ENCODE peak calls at places on chromosomes 3 and 15, in eight cellular contexts. P is AG09319, N is right lobe of liver, H is A549, W is choroid plexus epithelial cell, C is brain microvascular endothelial cell, Y is MM.1S, D is WERI-Rb-1. K is an unnamed sample.

GRCh38 chr15:25543156-25543555 is 104.3 kb upstream of the UBE3A start:
- DNase-seq in Y (no peak), D (no peak), W (peak), P (no peak), N (no peak), H (no peak), C (no peak), K (no peak)

GRCh38 chr3:123159926-123160635 is 41.7 kb upstream of the SEC22A start:
- DNase-seq in H (no peak), P (no peak), Y (no peak), W (peak), D (no peak), N (no peak), C (peak), K (no peak)

GRCh38 chr3:64220161-64220560 is 5.1 kb downstream of the PRICKLE2 start:
- DNase-seq in Y (no peak), C (no peak), N (no peak), D (no peak), P (no peak), H (no peak), W (peak), K (no peak)

GRCh38 chr15:53910236-53910849 is 67.9 kb upstream of the UNC13C start:
- DNase-seq in H (no peak), N (no peak), W (no peak), P (no peak), D (no peak), Y (no peak), C (no peak), K (no peak)

GRCh38 chr3:2156244-2156847 is 57.7 kb downstream of the CNTN4 start:
- DNase-seq in H (peak), C (no peak), P (no peak), D (peak), Y (peak), N (no peak), W (peak), K (peak)

GRCh38 chr15:34109775-34110663 is 8.1 kb downstream of the PGBD4 start:
- DNase-seq in D (peak), N (no peak), Y (no peak), C (peak), P (no peak), H (peak), W (peak), K (peak)

GRCh38 chr3:64248247-64248646 is 23.0 kb upstream of the PRICKLE2 start:
- DNase-seq in D (no peak), C (no peak), Y (no peak), W (no peak), H (no peak), P (no peak), N (no peak), K (no peak)

GRCh38 chr3:54994026-54994626 is 66.3 kb upstream of the LRTM1 start:
- DNase-seq in P (no peak), N (no peak), H (no peak), W (no peak), Y (no peak), D (no peak), C (no peak), K (no peak)

GRCh38 chr3:64147211-64147610 is 78.1 kb downstream of the PRICKLE2 start:
- DNase-seq in P (no peak), D (no peak), Y (no peak), N (no peak), C (no peak), H (no peak), W (no peak), K (no peak)

GRCh38 chr3:25448750-25449684 is 21.0 kb downstream of the RARB start:
- DNase-seq in P (no peak), Y (no peak), N (peak), C (peak), W (peak), H (no peak), D (no peak), K (no peak)

GRCh38 chr15:40853241-40853890 is 9.5 kb downstream of the SPINT1 start:
- DNase-seq in H (no peak), N (no peak), W (no peak), P (no peak), C (no peak), Y (no peak), D (no peak), K (no peak)

GRCh38 chr15:89122532-89123525 is 34.6 kb downstream of the ABHD2 start:
- DNase-seq in N (no peak), H (no peak), D (no peak), W (no peak), P (no peak), C (no peak), Y (peak), K (no peak)

GRCh38 chr3:148930785-148931184 is 60.6 kb upstream of the GYG1 start:
- DNase-seq in Y (no peak), H (no peak), N (no peak), W (peak), D (no peak), C (peak), P (no peak), K (no peak)

GRCh38 chr3:132549890-132550578 is 47.0 kb upstream of the ACKR4 start:
- DNase-seq in N (no peak), P (no peak), C (peak), W (peak), D (no peak), Y (peak), H (no peak), K (peak)

GRCh38 chr3:38334142-38334541 is 12.4 kb upstream of the XYLB start:
- DNase-seq in H (no peak), Y (no peak), N (no peak), P (no peak), C (no peak), D (no peak), W (no peak), K (no peak)

GRCh38 chr15:66294157-66294931 is 976 bp downstream of the DIS3L start:
- DNase-seq in Y (peak), D (no peak), W (peak), C (peak), P (peak), N (no peak), H (peak), K (peak)

GRCh38 chr15:61051570-61052031 is 177.5 kb downstream of the RORA start:
- DNase-seq in C (peak), N (no peak), W (peak), H (peak), P (peak), Y (peak), D (peak), K (no peak)

GRCh38 chr3:59559721-59560514 is 510.1 kb upstream of the CFAP20DC start:
- DNase-seq in D (no peak), P (peak), N (no peak), W (peak), Y (no peak), C (peak), H (peak), K (no peak)

GRCh38 chr3:169112153-169112892 is 551.2 kb downstream of the MECOM start:
- DNase-seq in D (no peak), H (no peak), W (peak), C (peak), N (no peak), P (no peak), Y (no peak), K (no peak)

GRCh38 chr15:72207576-72208085 is 10.0 kb upstream of the GRAMD2A start:
- DNase-seq in H (no peak), N (no peak), Y (no peak), P (no peak), W (no peak), D (no peak), C (no peak), K (no peak)

GRCh38 chr3:61964566-61964965 is 403.2 kb downstream of the PTPRG start:
- DNase-seq in D (no peak), C (no peak), N (no peak), P (no peak), W (no peak), Y (no peak), H (no peak), K (no peak)

GRCh38 chr3:45841380-45841700 is 579 bp downstream of the LZTFL1 start:
- DNase-seq in C (peak), W (peak), P (no peak), N (peak), H (no peak), Y (peak), D (peak), K (no peak)

DNA sequence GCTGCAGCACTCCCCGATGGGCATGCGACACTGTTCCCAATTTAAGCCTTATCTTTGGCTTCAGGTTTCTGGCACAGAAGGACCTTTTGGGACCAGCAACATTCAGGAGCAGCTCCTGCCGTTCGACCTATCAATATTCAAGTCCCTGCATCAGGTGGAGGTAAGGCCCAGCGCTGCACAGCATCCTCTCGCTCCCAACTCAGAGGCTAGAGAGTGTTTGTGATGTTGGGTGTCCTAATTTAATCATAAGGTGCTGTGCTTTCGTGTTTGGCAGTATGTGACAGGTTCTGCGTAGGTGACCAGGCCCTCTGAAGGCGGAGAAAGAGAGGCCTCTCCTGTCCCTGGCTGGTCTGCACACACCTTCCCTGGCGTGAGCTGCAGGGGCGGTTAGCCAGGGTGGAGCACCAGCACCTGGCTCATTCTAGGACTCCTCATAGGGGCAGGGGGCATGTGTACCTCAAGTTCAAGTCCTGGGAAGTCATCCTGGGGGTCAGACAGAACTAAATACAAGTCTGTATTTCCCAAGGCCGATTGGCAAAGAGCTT is 16.9 kb downstream of the NISCH start:
- DNase-seq in D (no peak), N (peak), C (no peak), P (no peak), W (no peak), H (no peak), Y (no peak), K (no peak)
- TF ChIP-seq CTCF in D (no peak), N (no peak), C (no peak), P (no peak), W (no peak), H (no peak), Y (no peak), K (no peak)

DNA sequence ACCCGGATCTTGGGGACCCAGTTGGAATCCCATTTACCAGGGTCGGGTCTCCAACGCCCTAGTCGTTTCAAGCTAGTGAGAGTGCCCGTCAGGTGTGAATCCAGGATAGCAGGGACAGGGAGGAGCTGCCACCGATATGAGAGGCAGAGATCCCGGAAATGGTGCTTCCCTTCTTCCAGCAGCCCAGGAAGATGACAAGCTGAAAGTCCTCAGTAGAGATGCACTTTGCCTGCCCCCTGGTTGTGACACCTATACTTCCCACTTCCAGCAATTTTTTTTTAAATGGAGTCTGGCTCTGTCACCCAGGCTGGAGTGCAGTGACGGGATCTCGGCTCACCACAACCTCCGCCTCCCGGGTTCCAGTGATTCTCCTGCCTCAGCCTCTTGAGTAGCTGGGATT is 503.0 kb downstream of the NTRK3 start:
- DNase-seq in Y (no peak), W (no peak), C (no peak), D (peak), P (no peak), N (no peak), H (no peak), K (no peak)
- TF ChIP-seq CTCF in Y (no peak), W (no peak), C (no peak), D (peak), P (no peak), N (no peak), H (no peak), K (no peak)

GRCh38 chr3:9809239-9809614 is 835 bp upstream of the TTLL3 start:
- DNase-seq in C (no peak), W (no peak), Y (no peak), P (no peak), N (no peak), D (peak), H (no peak), K (no peak)

GRCh38 chr3:9807981-9808344 is 2.1 kb upstream of the TTLL3 start:
- DNase-seq in W (no peak), P (no peak), H (no peak), N (no peak), C (no peak), Y (no peak), D (no peak), K (no peak)

GRCh38 chr3:9809615-9810356 is at the start of gene TTLL3:
- DNase-seq in Y (peak), N (peak), D (peak), C (peak), H (peak), P (peak), W (peak), K (peak)

GRCh38 chr3:9806688-9807589 is 3.1 kb upstream of the TTLL3 start:
- DNase-seq in C (no peak), Y (no peak), P (no peak), W (no peak), H (no peak), N (no peak), D (no peak), K (no peak)

DNA sequence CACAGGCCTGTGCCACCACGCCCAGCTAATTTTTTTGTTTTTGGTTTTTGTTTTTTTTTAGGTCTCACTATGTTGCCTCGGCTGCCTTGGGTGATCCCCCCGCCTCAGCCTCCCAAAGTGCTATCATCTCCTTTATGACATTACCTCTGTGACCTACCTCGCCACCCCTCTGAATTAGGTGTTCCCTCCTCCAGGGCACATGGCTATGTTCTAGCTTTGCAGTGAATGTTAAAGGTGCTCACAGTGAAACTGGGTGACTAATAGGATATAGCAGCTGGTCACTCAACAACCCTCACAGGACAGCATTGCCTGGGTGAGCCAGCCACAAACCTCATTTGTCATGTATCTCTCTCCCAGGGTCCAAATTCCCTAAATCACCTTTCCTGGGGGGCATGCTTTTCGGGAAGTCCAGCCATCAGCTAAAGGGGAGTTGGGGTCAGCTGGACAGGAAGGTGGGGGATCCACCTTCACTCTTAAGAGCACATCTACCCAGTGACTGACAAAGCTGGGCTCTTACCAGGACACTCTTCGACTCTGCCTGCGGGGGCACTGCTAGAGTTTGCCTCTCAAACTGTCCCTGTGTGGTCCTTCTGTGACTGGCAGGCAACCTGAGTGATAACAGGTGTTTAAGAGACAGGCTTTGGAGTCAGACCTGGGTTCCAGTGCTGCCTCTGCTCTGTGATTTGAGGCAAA is 1.6 kb upstream of the TTLL3 start:
- DNase-seq in Y (peak), D (peak), W (peak), N (no peak), P (no peak), C (peak), H (peak), K (peak)
- TF ChIP-seq CTCF in Y (peak), D (peak), W (peak), N (no peak), P (peak), C (peak), H (no peak), K (peak)

GRCh38 chr15:94385441-94385840 is 154.1 kb downstream of the MCTP2 start:
- DNase-seq in W (no peak), H (no peak), D (no peak), C (no peak), Y (no peak), P (no peak), N (no peak), K (no peak)
- TF ChIP-seq CTCF in W (no peak), H (no peak), D (no peak), C (no peak), Y (no peak), P (no peak), N (no peak), K (no peak)

DNA sequence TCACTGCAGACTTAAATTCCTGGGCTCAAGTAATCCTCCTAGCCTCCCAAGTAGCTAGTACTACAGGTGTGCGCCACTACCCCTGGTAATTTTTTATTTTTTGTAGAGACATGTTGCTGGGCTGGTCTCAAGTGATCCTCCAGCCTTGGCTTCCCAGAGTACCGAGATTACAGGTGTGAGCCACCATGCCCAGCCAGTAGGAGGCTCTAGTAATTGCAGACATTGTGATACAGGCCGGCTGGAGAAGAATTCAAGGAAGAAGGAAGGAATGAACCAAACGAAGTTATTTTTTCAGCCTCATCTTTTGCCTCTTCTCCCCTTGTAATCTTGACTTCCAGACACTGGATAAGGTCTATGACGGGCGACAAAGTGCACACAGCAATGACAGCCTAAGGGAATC is 3.2 kb upstream of the PPP4R2 start:
- DNase-seq in Y (no peak), N (no peak), C (no peak), W (no peak), D (no peak), H (no peak), P (no peak), K (no peak)
- TF ChIP-seq CTCF in Y (peak), N (no peak), C (peak), W (peak), D (no peak), H (no peak), P (no peak), K (no peak)

GRCh38 chr3:14857506-14857905 is 38.7 kb downstream of the FGD5 start:
- DNase-seq in H (no peak), C (no peak), D (no peak), W (no peak), Y (no peak), N (no peak), P (no peak), K (no peak)
- TF ChIP-seq CTCF in H (no peak), C (no peak), D (peak), W (peak), Y (no peak), N (peak), P (no peak), K (peak)

GRCh38 chr3:190288836-190289235 is 33.4 kb downstream of the CLDN1 start:
- DNase-seq in C (no peak), N (no peak), P (no peak), W (no peak), Y (no peak), D (no peak), H (no peak), K (no peak)

GRCh38 chr3:190293621-190294020 is 28.6 kb downstream of the CLDN1 start:
- DNase-seq in N (no peak), Y (no peak), H (no peak), D (no peak), P (no peak), C (no peak), W (no peak), K (no peak)

GRCh38 chr3:190289989-190290388 is 32.3 kb downstream of the CLDN1 start:
- DNase-seq in N (no peak), C (no peak), Y (no peak), W (no peak), P (no peak), H (no peak), D (no peak), K (no peak)

GRCh38 chr3:190291994-190292584 is 30.2 kb downstream of the CLDN1 start:
- DNase-seq in C (no peak), Y (no peak), P (no peak), D (no peak), N (no peak), W (no peak), H (no peak), K (no peak)

GRCh38 chr3:190294030-190294429 is 28.2 kb downstream of the CLDN1 start:
- DNase-seq in Y (no peak), P (no peak), N (no peak), W (no peak), H (no peak), C (no peak), D (no peak), K (no peak)
- TF ChIP-seq CTCF in Y (no peak), P (no peak), N (no peak), W (no peak), H (no peak), C (no peak), D (no peak), K (no peak)

GRCh38 chr15:74383695-74384565 is 16.5 kb upstream of the CYP11A1 start:
- DNase-seq in H (no peak), C (no peak), P (no peak), W (peak), D (no peak), Y (peak), N (no peak), K (peak)
- TF ChIP-seq CTCF in H (no peak), C (no peak), P (no peak), W (no peak), D (peak), Y (no peak), N (no peak), K (peak)

GRCh38 chr3:108322352-108322751 is 26.0 kb downstream of the HHLA2 start:
- DNase-seq in D (no peak), H (no peak), N (no peak), C (no peak), P (no peak), W (peak), Y (no peak), K (no peak)
- TF ChIP-seq CTCF in D (no peak), H (no peak), N (no peak), C (peak), P (no peak), W (peak), Y (no peak), K (no peak)

DNA sequence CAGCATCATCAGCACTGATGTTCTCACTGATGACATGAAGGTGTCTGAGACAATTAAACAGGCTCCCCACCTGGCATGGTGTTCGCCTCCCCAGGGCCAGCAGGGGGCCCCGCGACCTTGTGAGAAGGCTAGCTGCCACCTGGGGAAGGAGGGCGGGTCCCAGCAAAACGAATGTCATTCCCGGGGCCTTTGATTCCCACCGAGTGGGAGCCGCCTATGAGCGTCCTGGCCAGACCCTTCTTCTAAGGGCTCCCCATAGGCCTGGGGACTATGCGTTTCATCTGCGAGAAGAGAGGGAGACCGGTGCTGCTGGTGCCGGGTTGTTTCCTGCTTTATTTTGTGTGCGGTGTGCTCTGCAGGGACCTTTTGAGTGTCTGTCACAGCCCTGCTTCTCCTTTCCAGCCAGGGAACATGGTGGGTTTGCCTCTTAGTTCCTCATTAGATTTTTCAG is 20.5 kb upstream of the MINDY4B start:
- DNase-seq in N (peak), Y (peak), H (peak), D (peak), W (peak), P (no peak), C (no peak), K (peak)
- TF ChIP-seq CTCF in N (peak), Y (peak), H (peak), D (peak), W (peak), P (peak), C (peak), K (peak)

K was measured in GM13976.